ENCODE peak calls at places on chromosomes 4 and X, in nine cellular contexts. J is mammary epithelial cell; H is cardiac muscle cell; A is colonic mucosa; N is MM.1S; M is IMR-90; T is hepatocyte; B is esophagus squamous epithelium; I is CD4-positive, alpha-beta memory T cell. G is an unnamed sample. For H3K36me3, the result is how much of the 10 kb centered on the place peaks cover.

GRCh38 chrX:56284269-56284668 is 52.1 kb downstream of the KLF8 start:
- DNase-seq in J (no peak), H (no peak), A (no peak), N (peak), M (no peak), T (no peak), B (no peak), I (no peak), G (no peak)

GRCh38 chr4:6200011-6200921 is at the start of gene JAKMIP1:
- DNase-seq in J (peak), H (peak), A (peak), N (peak), M (peak), T (peak), B (no peak), I (peak), G (peak)

GRCh38 chr4:84673475-84674230 is 90.7 kb downstream of the CDS1 start:
- DNase-seq in J (peak), H (no peak), A (no peak), N (no peak), M (peak), T (no peak), B (no peak), I (no peak), G (no peak)

GRCh38 chrX:38871129-38872029 is 70.1 kb downstream of the MID1IP1 start:
- DNase-seq in J (no peak), H (no peak), A (no peak), N (no peak), M (no peak), T (no peak), B (no peak), I (no peak), G (no peak)

GRCh38 chr4:146104541-146104940 is 71.0 kb upstream of the LSM6 start:
- DNase-seq in J (no peak), H (no peak), A (no peak), N (no peak), M (no peak), T (no peak), B (no peak), I (no peak), G (no peak)

GRCh38 chrX:149987613-149988012 is 49.3 kb upstream of the EOLA2 start:
- DNase-seq in J (no peak), H (no peak), A (no peak), N (no peak), M (no peak), T (no peak), B (no peak), I (no peak), G (no peak)

GRCh38 chrX:18883234-18883960 is 100.5 kb downstream of the PHKA2 start:
- DNase-seq in J (no peak), H (no peak), A (no peak), N (no peak), M (no peak), T (peak), B (no peak), I (no peak), G (no peak)

GRCh38 chr4:3192188-3192587 is 56.8 kb upstream of the MSANTD1 start:
- DNase-seq in J (peak), H (no peak), A (no peak), N (no peak), M (no peak), T (no peak), B (no peak), I (no peak), G (no peak)

GRCh38 chr4:138090145-138090917 is 151.8 kb downstream of the SLC7A11 start:
- DNase-seq in J (peak), H (peak), A (peak), N (peak), M (peak), T (peak), B (no peak), I (no peak), G (no peak)

GRCh38 chr4:3863841-3864734 is 97.9 kb downstream of the ADRA2C start:
- DNase-seq in J (no peak), H (no peak), A (no peak), N (no peak), M (no peak), T (no peak), B (no peak), I (no peak), G (no peak)

GRCh38 chr4:142156246-142156645 is 519.9 kb downstream of the IL15 start:
- DNase-seq in J (no peak), H (no peak), A (no peak), N (no peak), M (no peak), T (no peak), B (no peak), I (no peak), G (no peak)

GRCh38 chr4:54586343-54586953 is 71.3 kb upstream of the KIT start:
- DNase-seq in J (peak), H (no peak), A (peak), N (no peak), M (peak), T (peak), B (no peak), I (no peak), G (no peak)

GRCh38 chr4:3613980-3614730 is 81.9 kb upstream of the LRPAP1 start:
- DNase-seq in J (no peak), H (peak), A (no peak), N (no peak), M (no peak), T (no peak), B (no peak), I (no peak), G (no peak)

GRCh38 chr4:31370866-31371465 is 650.8 kb downstream of the PCDH7 start:
- DNase-seq in J (peak), H (peak), A (no peak), N (peak), M (peak), T (peak), B (no peak), I (no peak), G (no peak)

GRCh38 chr4:98518555-98519267 is 139.7 kb downstream of the TSPAN5 start:
- DNase-seq in J (no peak), H (no peak), A (no peak), N (no peak), M (no peak), T (no peak), B (no peak), I (no peak), G (no peak)

GRCh38 chr4:168632246-168632832 is 135.5 kb downstream of the PALLD start:
- DNase-seq in J (no peak), H (peak), A (no peak), N (no peak), M (no peak), T (no peak), B (no peak), I (no peak), G (no peak)

GRCh38 chr4:100362363-100362762 is 155.5 kb downstream of the EMCN start:
- DNase-seq in J (peak), H (no peak), A (no peak), N (no peak), M (peak), T (no peak), B (no peak), I (no peak), G (no peak)

GRCh38 chr4:36177946-36178345 is 66.4 kb downstream of the ARAP2 start:
- DNase-seq in J (peak), H (no peak), A (no peak), N (no peak), M (peak), T (no peak), B (no peak), I (no peak), G (no peak)

GRCh38 chrX:138756234-138756633 is 44.7 kb upstream of the FGF13 start:
- DNase-seq in J (peak), H (peak), A (peak), N (no peak), M (no peak), T (peak), B (no peak), I (no peak), G (no peak)

GRCh38 chr4:129342820-129343219 is 246.9 kb downstream of the C4orf33 start:
- DNase-seq in J (peak), H (no peak), A (no peak), N (no peak), M (peak), T (peak), B (no peak), I (no peak), G (no peak)

GRCh38 chr4:182600836-182601235 is 316.4 kb downstream of the DCTD start:
- DNase-seq in J (no peak), H (no peak), A (no peak), N (no peak), M (no peak), T (no peak), B (no peak), I (no peak), G (no peak)

GRCh38 chrX:22059800-22060199 is 27.7 kb downstream of the PHEX start:
- DNase-seq in J (no peak), H (peak), A (no peak), N (no peak), M (no peak), T (no peak), B (no peak), I (no peak), G (no peak)

GRCh38 chr4:52956691-52957090 is 94.6 kb downstream of the RASL11B start:
- DNase-seq in J (no peak), H (no peak), A (no peak), N (no peak), M (peak), T (no peak), B (no peak), I (no peak), G (no peak)

GRCh38 chr4:133910165-133910564 is 291.4 kb downstream of the PABPC4L start:
- DNase-seq in J (no peak), H (no peak), A (no peak), N (no peak), M (no peak), T (no peak), B (no peak), I (no peak), G (no peak)

GRCh38 chrX:124223524-124223923 is 108.9 kb upstream of the TEX13D start:
- DNase-seq in J (no peak), H (peak), A (no peak), N (no peak), M (no peak), T (no peak), B (no peak), I (no peak), G (no peak)

GRCh38 chr4:55973650-55974049 is 24.9 kb downstream of the CEP135 start:
- DNase-seq in J (no peak), H (no peak), A (no peak), N (no peak), M (no peak), T (no peak), B (no peak), I (no peak), G (no peak)

GRCh38 chr4:142875117-142875516 is 29.0 kb upstream of the INPP4B start:
- DNase-seq in J (no peak), H (no peak), A (no peak), N (no peak), M (no peak), T (no peak), B (no peak), I (no peak), G (no peak)

GRCh38 chrX:154541896-154542722 is 4.5 kb downstream of the G6PD start:
- DNase-seq in J (peak), H (no peak), A (peak), N (no peak), M (peak), T (peak), B (no peak), I (no peak), G (no peak)

GRCh38 chr4:185249105-185249504 is 39.7 kb downstream of the SNX25 start:
- DNase-seq in J (no peak), H (no peak), A (no peak), N (no peak), M (no peak), T (no peak), B (no peak), I (no peak), G (no peak)

GRCh38 chr4:2930821-2931764 is 32.1 kb downstream of the NOP14 start:
- DNase-seq in J (no peak), H (no peak), A (peak), N (no peak), M (no peak), T (no peak), B (no peak), I (no peak), G (no peak)

GRCh38 chr4:54959656-54960055 is 165.7 kb downstream of the KDR start:
- DNase-seq in J (no peak), H (no peak), A (no peak), N (no peak), M (peak), T (no peak), B (no peak), I (no peak), G (no peak)

GRCh38 chr4:177008071-177008835 is 215.5 kb upstream of the VEGFC start:
- DNase-seq in J (peak), H (no peak), A (no peak), N (no peak), M (peak), T (no peak), B (no peak), I (no peak), G (no peak)

GRCh38 chr4:10589808-10590207 is 94.8 kb downstream of the CLNK start:
- DNase-seq in J (no peak), H (no peak), A (no peak), N (no peak), M (peak), T (peak), B (no peak), I (no peak), G (no peak)

GRCh38 chr4:90727938-90728337 is 600.7 kb downstream of the CCSER1 start:
- DNase-seq in J (peak), H (peak), A (no peak), N (no peak), M (no peak), T (no peak), B (no peak), I (no peak), G (no peak)

GRCh38 chr4:185441479-185441878 is 15.7 kb upstream of the UFSP2 start:
- DNase-seq in J (no peak), H (no peak), A (no peak), N (no peak), M (no peak), T (no peak), B (no peak), I (no peak), G (no peak)

DNA sequence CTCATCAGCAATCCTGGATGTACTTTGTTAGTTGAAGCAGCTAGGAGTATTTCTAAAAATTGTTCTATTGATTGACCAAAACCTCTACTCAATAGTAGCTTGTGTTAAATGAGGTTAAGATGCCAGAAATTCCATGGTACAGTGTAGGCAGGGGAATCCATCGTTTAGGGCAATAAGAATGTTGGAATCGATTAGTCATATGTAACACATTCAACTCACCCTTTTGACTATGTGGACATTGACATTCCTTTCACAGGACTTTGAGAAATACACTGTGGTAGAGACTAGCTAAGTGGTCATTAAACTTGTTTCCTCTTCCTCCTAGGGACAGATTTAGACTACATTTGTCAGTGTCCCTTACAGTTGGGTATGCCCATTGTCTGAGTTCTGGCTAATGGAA is 40.2 kb downstream of the KDM5C start:
- DNase-seq in J (peak), H (no peak), A (no peak), N (no peak), M (peak), T (no peak), B (no peak), I (no peak), G (no peak)
- H3K27ac ChIP-seq in J (no peak), H (no peak), A (no peak), N (no peak), M (no peak), T (no peak), B (no peak), I (no peak), G (no peak)

DNA sequence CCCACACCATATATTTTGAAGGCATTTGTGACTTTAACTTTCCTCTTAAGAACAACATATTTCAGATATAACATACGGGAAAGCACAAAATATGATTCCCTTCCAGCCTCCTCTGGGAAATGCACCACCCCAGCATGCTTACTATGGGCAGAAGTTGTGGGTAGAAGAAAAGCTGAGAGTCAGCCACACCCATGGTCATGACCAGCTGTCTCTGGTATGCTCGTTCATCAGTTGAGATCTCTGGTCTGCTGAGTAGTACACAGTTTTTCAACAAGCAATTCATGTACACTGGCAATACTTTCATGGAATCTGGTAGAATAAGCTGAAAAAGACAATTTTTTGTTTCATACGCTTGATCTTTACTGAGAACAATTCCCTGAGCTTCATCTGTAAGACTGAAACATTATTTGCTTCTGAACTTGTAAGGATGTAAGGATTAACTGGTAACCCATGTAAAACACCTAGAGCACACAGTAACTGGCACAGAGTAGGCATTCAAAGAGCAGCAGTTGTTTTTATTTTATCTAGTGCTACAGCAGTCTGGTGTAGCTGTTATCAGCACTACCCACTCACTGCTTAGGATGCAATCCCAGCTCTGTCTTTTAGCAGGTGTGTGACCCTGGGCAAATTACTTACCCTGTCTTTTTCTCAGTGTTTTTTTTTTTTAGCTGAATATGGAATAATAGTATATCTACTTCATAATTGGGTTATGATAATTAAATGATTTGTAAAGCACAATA is 47.6 kb downstream of the METTL14 start:
- DNase-seq in J (peak), H (no peak), A (no peak), N (no peak), M (peak), T (no peak), B (no peak), I (no peak), G (no peak)
- H3K36me3 ChIP-seq in J (under half), H (half or more), A (under half), N (under half), M (under half), T (under half), B (half or more), I (under half), G (under half)

DNA sequence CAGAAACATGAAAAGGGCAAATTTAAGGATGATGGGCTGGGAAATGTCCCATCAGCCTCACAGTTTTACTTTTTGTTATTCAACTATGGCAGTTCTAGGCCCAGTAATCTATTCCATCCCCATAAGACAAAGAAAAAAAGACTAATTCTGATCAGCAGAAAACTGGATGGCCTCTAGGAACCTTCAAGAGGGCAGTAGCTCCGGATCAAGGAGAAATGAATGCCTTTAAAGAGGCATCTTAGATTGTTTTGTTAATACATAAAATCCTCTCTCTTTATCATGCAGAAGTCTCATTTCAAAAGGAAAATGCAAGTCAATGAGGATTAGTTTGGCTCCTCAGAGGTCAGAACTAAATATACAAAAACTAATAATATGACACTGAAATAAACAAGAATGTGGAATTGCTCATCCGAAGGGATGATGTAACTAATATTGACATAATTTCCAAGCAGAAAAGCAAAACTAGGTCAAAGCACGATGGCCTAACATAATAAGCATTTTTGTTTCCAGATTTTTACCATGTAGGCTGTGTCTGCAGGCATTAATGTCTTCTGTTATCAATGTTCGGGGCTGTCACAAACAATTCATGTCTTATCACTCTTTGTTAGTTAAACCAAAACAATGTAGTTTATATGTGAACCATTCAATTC is 8.8 kb downstream of the MID1 start:
- DNase-seq in J (no peak), H (no peak), A (no peak), N (no peak), M (peak), T (no peak), B (no peak), I (no peak), G (no peak)
- H3K27ac ChIP-seq in J (no peak), H (no peak), A (no peak), N (no peak), M (peak), T (peak), B (no peak), I (no peak), G (no peak)

GRCh38 chr4:773214-773613 is 52.7 kb downstream of the CPLX1 start:
- DNase-seq in J (no peak), H (no peak), A (no peak), N (no peak), M (no peak), T (no peak), B (no peak), I (no peak), G (no peak)

GRCh38 chr4:771464-771863 is 54.5 kb downstream of the CPLX1 start:
- DNase-seq in J (no peak), H (no peak), A (no peak), N (no peak), M (no peak), T (no peak), B (no peak), I (no peak), G (no peak)

GRCh38 chr4:770022-770421 is 55.9 kb downstream of the CPLX1 start:
- DNase-seq in J (no peak), H (no peak), A (no peak), N (no peak), M (peak), T (no peak), B (no peak), I (no peak), G (no peak)

GRCh38 chr4:772776-773175 is 53.2 kb downstream of the CPLX1 start:
- DNase-seq in J (no peak), H (no peak), A (no peak), N (no peak), M (no peak), T (no peak), B (no peak), I (no peak), G (no peak)

GRCh38 chr4:772118-772517 is 53.8 kb downstream of the CPLX1 start:
- DNase-seq in J (no peak), H (no peak), A (no peak), N (no peak), M (no peak), T (no peak), B (no peak), I (no peak), G (no peak)
- H3K36me3 ChIP-seq in J (under half), H (under half), A (under half), N (under half), M (half or more), T (under half), B (half or more), I (under half), G (under half)

G was measured in effector memory CD4-positive, alpha-beta T cell.